ENCODE peak calls at places on chromosomes 4 and X, in five cellular contexts. T is H9, Y is mesendoderm, A is IMR-90, Q is neuronal stem cell. R is an unnamed sample.

GRCh38 chr4:624705-625590 is at the start of gene PDE6B:
- DNase-seq in T (peak), Y (peak), A (no peak), Q (peak), R (no peak)

GRCh38 chr4:186839122-186840037 is 115.7 kb upstream of the FAT1 start:
- DNase-seq in T (no peak), Y (no peak), A (peak), Q (no peak), R (no peak)

GRCh38 chr4:7295201-7295916 is 103.0 kb downstream of the SORCS2 start:
- DNase-seq in T (no peak), Y (no peak), A (no peak), Q (no peak), R (no peak)

GRCh38 chr4:153541426-153542096 is 75.4 kb downstream of the TMEM131L start:
- DNase-seq in T (no peak), Y (no peak), A (peak), Q (no peak), R (no peak)

GRCh38 chr4:56435748-56436442 is at the start of gene PAICS:
- DNase-seq in T (peak), Y (peak), A (peak), Q (peak), R (peak)

GRCh38 chrX:15336023-15336413 is 695 bp upstream of the PIGA start:
- DNase-seq in T (no peak), Y (peak), A (peak), Q (no peak), R (no peak)

GRCh38 chrX:43500240-43500639 is 155.9 kb upstream of the MAOA start:
- DNase-seq in T (no peak), Y (no peak), A (no peak), Q (no peak), R (no peak)

GRCh38 chrX:16839224-16839851 is 30.8 kb downstream of the RBBP7 start:
- DNase-seq in T (no peak), Y (peak), A (no peak), Q (no peak), R (no peak)

GRCh38 chr4:147567276-147567675 is 49.9 kb upstream of the TMEM184C start:
- DNase-seq in T (no peak), Y (no peak), A (no peak), Q (no peak), R (no peak)

GRCh38 chrX:80807606-80808159 is 2.0 kb downstream of the BRWD3 start:
- DNase-seq in T (no peak), Y (no peak), A (no peak), Q (no peak), R (no peak)

GRCh38 chr4:63708661-63709060 is 700.6 kb downstream of the TECRL start:
- DNase-seq in T (no peak), Y (no peak), A (no peak), Q (no peak), R (no peak)

GRCh38 chr4:145012841-145013240 is 85.2 kb downstream of the ANAPC10 start:
- DNase-seq in T (no peak), Y (peak), A (peak), Q (no peak), R (no peak)

GRCh38 chr4:183391204-183391603 is 53.2 kb upstream of the CDKN2AIP start:
- DNase-seq in T (no peak), Y (peak), A (no peak), Q (no peak), R (no peak)

GRCh38 chrX:13489451-13489850 is 80.0 kb upstream of the EGFL6 start:
- DNase-seq in T (no peak), Y (no peak), A (peak), Q (no peak), R (no peak)

GRCh38 chrX:22603060-22603459 is 330.3 kb downstream of the CBLL2 start:
- DNase-seq in T (no peak), Y (no peak), A (no peak), Q (no peak), R (no peak)

GRCh38 chrX:110021180-110022022 is 18.5 kb downstream of the TMEM164 start:
- DNase-seq in T (no peak), Y (no peak), A (peak), Q (no peak), R (no peak)

GRCh38 chr4:95693594-95693993 is 144.8 kb upstream of the UNC5C start:
- DNase-seq in T (peak), Y (peak), A (peak), Q (no peak), R (no peak)

GRCh38 chr4:53551281-53551864 is 39.9 kb downstream of the LNX1 start:
- DNase-seq in T (no peak), Y (no peak), A (no peak), Q (no peak), R (no peak)

GRCh38 chr4:34046580-34046979 is 2197.7 kb downstream of the ARAP2 start:
- DNase-seq in T (no peak), Y (peak), A (peak), Q (no peak), R (no peak)

GRCh38 chr4:54217642-54218486 is 11.2 kb upstream of the PDGFRA start:
- DNase-seq in T (peak), Y (peak), A (peak), Q (peak), R (peak)

GRCh38 chr4:3168029-3168428 is 80.9 kb upstream of the MSANTD1 start:
- DNase-seq in T (no peak), Y (peak), A (peak), Q (no peak), R (no peak)

GRCh38 chr4:127400736-127401346 is 231.9 kb upstream of the INTU start:
- DNase-seq in T (peak), Y (peak), A (peak), Q (peak), R (peak)

GRCh38 chrX:3990569-3990968 is 277.1 kb upstream of the PRKX start:
- DNase-seq in T (no peak), Y (peak), A (no peak), Q (peak), R (no peak)

GRCh38 chr4:38625508-38625907 is 38.5 kb upstream of the KLF3 start:
- DNase-seq in T (no peak), Y (no peak), A (no peak), Q (no peak), R (no peak)

GRCh38 chr4:100581337-100581736 is 63.5 kb upstream of the EMCN start:
- DNase-seq in T (no peak), Y (peak), A (no peak), Q (no peak), R (no peak)

GRCh38 chr4:173130671-173131070 is 37.9 kb upstream of the GALNT7 start:
- DNase-seq in T (no peak), Y (no peak), A (no peak), Q (no peak), R (no peak)

GRCh38 chr4:37872310-37872988 is 18.4 kb upstream of the TBC1D1 start:
- DNase-seq in T (no peak), Y (no peak), A (no peak), Q (no peak), R (no peak)

GRCh38 chr4:147580396-147580795 is 36.8 kb upstream of the TMEM184C start:
- DNase-seq in T (no peak), Y (no peak), A (peak), Q (no peak), R (no peak)

GRCh38 chr4:137378393-137379290 is 153.7 kb downstream of the PCDH18 start:
- DNase-seq in T (no peak), Y (no peak), A (no peak), Q (no peak), R (no peak)

GRCh38 chr4:140367738-140368137 is 5.7 kb upstream of the SCOC start:
- DNase-seq in T (no peak), Y (no peak), A (peak), Q (no peak), R (no peak)

DNA sequence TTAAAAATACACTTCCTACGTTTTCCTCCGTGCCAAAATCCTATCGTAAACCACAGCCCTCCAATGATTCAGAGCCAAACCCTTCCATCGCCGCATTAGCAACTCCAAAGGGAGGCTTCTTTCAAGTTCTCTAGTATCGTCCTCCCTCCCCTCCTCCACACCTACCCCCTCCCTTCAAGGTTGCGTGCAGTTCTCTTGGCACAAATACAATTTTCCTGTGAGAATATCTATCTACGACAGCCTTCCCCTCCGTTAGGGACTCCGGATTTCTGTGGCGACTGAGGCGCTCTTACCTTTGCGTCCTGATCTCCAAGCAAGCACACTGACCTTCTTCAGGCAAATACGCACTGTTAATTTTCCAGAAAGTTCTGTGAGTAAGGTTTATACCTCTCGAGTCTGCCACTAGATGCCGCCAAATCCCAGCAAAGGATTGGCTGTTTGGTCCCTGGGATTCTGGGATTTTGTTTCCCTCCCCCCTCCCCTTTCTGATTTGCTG is 1.2 kb upstream of the MORF4L2 start:
- DNase-seq in T (peak), Y (peak), A (peak), Q (peak), R (peak)
- H2BK120ac ChIP-seq in T (peak), Y (no peak), A (peak), Q (no peak), R (no peak)

GRCh38 chr4:97252615-97253154 is 890.6 kb downstream of the STPG2 start:
- DNase-seq in T (no peak), Y (no peak), A (no peak), Q (no peak), R (no peak)
- H2BK120ac ChIP-seq in T (no peak), Y (no peak), A (no peak), Q (no peak), R (no peak)

GRCh38 chr4:123524958-123525628 is 128.5 kb downstream of the SPRY1 start:
- DNase-seq in T (no peak), Y (no peak), A (peak), Q (no peak), R (no peak)
- H2BK120ac ChIP-seq in T (no peak), Y (no peak), A (no peak), Q (no peak), R (no peak)

GRCh38 chrX:136496768-136497555 is 430 bp upstream of the HTATSF1 start:
- DNase-seq in T (peak), Y (peak), A (peak), Q (peak), R (peak)
- H2BK120ac ChIP-seq in T (no peak), Y (peak), A (no peak), Q (no peak), R (no peak)

DNA sequence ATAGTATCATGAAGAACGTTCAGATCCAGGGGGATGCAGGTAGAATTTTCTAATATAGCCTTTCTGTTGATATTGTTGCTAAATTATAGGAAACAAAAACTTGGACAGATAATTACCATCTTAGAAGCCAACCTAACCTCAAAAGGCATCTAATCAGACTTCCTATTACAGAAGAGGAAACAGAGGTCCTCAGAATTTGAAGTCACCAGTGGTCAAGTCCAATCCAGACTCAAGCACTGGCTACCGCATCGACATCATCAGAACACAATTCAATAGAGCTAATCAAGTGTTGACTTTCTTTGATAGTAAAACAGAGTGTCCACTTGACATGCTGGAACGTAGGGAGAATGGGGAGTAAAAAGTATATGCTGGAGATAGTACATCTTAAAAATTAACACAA is 10.3 kb upstream of the ATP10D start:
- DNase-seq in T (no peak), Y (no peak), A (no peak), Q (no peak), R (no peak)
- H2BK120ac ChIP-seq in T (no peak), Y (no peak), A (no peak), Q (no peak), R (no peak)

DNA sequence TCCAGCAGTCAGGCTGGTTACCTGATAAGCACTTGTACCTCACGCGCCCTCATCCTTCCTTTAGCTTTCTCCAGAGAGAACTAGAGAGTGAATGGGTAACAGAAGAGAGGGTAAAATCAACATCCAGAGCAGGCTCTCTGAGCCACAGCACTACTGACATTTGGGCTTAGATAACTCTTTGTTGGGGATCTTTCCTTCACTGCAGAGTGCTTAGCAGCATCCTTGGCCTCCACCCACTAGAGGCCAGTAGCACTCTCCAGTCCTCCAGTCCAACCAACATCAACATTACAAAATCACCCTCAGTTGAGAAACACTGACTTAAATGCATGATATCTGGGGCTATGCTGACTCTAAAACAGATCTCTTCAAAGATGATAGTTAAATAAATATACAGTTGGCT is 220.7 kb downstream of the TACR3 start:
- DNase-seq in T (no peak), Y (peak), A (no peak), Q (no peak), R (no peak)
- H2BK120ac ChIP-seq in T (no peak), Y (no peak), A (no peak), Q (no peak), R (no peak)